ENCODE peak calls at places on chromosome 12, in seven cellular contexts. J is CD8-positive, alpha-beta memory T cell; H is right cardiac atrium; I is lower lobe of right lung; A is heart left ventricle; Q is fibroblast of lung; F is A549. V is an unnamed sample. For H3K4me1, the result is how much of the 10 kb centered on the place peaks cover.

GRCh38 chr12:68958337-68958736 is 25.4 kb upstream of the CPM start:
- DNase-seq in J (no peak), H (no peak), I (no peak), A (no peak), Q (no peak), F (no peak), V (no peak)

GRCh38 chr12:122951406-122951805 is 14.9 kb downstream of the ABCB9 start:
- DNase-seq in J (no peak), H (no peak), I (no peak), A (no peak), Q (peak), F (no peak), V (no peak)

GRCh38 chr12:123223241-123223668 is 9.7 kb downstream of the MPHOSPH9 start:
- DNase-seq in J (peak), H (no peak), I (no peak), A (no peak), Q (no peak), F (no peak), V (no peak)

GRCh38 chr12:19273482-19274330 is 144.2 kb downstream of the PLEKHA5 start:
- DNase-seq in J (peak), H (peak), I (no peak), A (peak), Q (peak), F (peak), V (peak)

GRCh38 chr12:54959291-54960018 is 25.1 kb downstream of the TESPA1 start:
- DNase-seq in J (no peak), H (no peak), I (no peak), A (no peak), Q (no peak), F (no peak), V (no peak)

GRCh38 chr12:51128905-51129304 is 44.0 kb downstream of the TFCP2 start:
- DNase-seq in J (no peak), H (no peak), I (no peak), A (no peak), Q (peak), F (no peak), V (no peak)

GRCh38 chr12:67885370-67886169 is 103.7 kb upstream of the IFNG-AS1 start:
- DNase-seq in J (no peak), H (peak), I (no peak), A (peak), Q (no peak), F (no peak), V (no peak)

GRCh38 chr12:18430425-18431048 is 169.2 kb downstream of the PIK3C2G start:
- DNase-seq in J (no peak), H (peak), I (no peak), A (peak), Q (peak), F (peak), V (peak)

GRCh38 chr12:76346798-76347420 is 1.3 kb downstream of the BBS10 start:
- DNase-seq in J (no peak), H (no peak), I (no peak), A (peak), Q (peak), F (no peak), V (peak)

GRCh38 chr12:132414634-132415340 is 75.2 kb upstream of the FBRSL1 start:
- DNase-seq in J (peak), H (peak), I (peak), A (peak), Q (peak), F (peak), V (peak)

GRCh38 chr12:62763827-62764226 is 171.1 kb downstream of the PPM1H start:
- DNase-seq in J (no peak), H (no peak), I (no peak), A (no peak), Q (no peak), F (no peak), V (no peak)

GRCh38 chr12:75981247-75981646 is 50.3 kb downstream of the PHLDA1 start:
- DNase-seq in J (no peak), H (no peak), I (no peak), A (no peak), Q (no peak), F (no peak), V (no peak)

GRCh38 chr12:64665506-64665905 is 55.2 kb downstream of the RASSF3 start:
- DNase-seq in J (peak), H (no peak), I (no peak), A (no peak), Q (no peak), F (no peak), V (no peak)

GRCh38 chr12:16884819-16885218 is 278.9 kb upstream of the LMO3 start:
- DNase-seq in J (no peak), H (no peak), I (no peak), A (no peak), Q (no peak), F (no peak), V (no peak)

GRCh38 chr12:66636771-66637170 is 42.1 kb downstream of the GRIP1 start:
- DNase-seq in J (no peak), H (peak), I (no peak), A (peak), Q (no peak), F (no peak), V (peak)

GRCh38 chr12:30816742-30817465 is 62.2 kb upstream of the CAPRIN2 start:
- DNase-seq in J (no peak), H (no peak), I (no peak), A (no peak), Q (no peak), F (no peak), V (no peak)

GRCh38 chr12:2057041-2057792 is 4.4 kb downstream of the CACNA1C start:
- DNase-seq in J (peak), H (peak), I (peak), A (peak), Q (peak), F (no peak), V (peak)

GRCh38 chr12:63325757-63326156 is 174.8 kb upstream of the AVPR1A start:
- DNase-seq in J (no peak), H (no peak), I (no peak), A (no peak), Q (no peak), F (no peak), V (no peak)

GRCh38 chr12:66065623-66066022 is 64.9 kb downstream of the LLPH start:
- DNase-seq in J (no peak), H (no peak), I (no peak), A (no peak), Q (no peak), F (no peak), V (no peak)

GRCh38 chr12:66438601-66439000 is 136.3 kb downstream of the HELB start:
- DNase-seq in J (no peak), H (no peak), I (no peak), A (no peak), Q (peak), F (no peak), V (no peak)

GRCh38 chr12:120121343-120121742 is 4.8 kb upstream of the RAB35 start:
- DNase-seq in J (no peak), H (no peak), I (no peak), A (no peak), Q (no peak), F (no peak), V (no peak)

GRCh38 chr12:10128687-10129086 is 1.3 kb downstream of the CLEC7A start:
- DNase-seq in J (no peak), H (no peak), I (no peak), A (no peak), Q (no peak), F (no peak), V (no peak)

GRCh38 chr12:131098178-131098981 is 144.7 kb downstream of the ADGRD1 start:
- DNase-seq in J (peak), H (peak), I (peak), A (peak), Q (no peak), F (no peak), V (no peak)

GRCh38 chr12:116248433-116248832 is 29.1 kb downstream of the MED13L start:
- DNase-seq in J (no peak), H (no peak), I (no peak), A (no peak), Q (no peak), F (no peak), V (no peak)

GRCh38 chr12:12807970-12808702 is 5.0 kb upstream of the DDX47 start:
- DNase-seq in J (peak), H (peak), I (no peak), A (peak), Q (peak), F (no peak), V (peak)

GRCh38 chr12:51218607-51219161 is 822 bp upstream of the POU6F1 start:
- DNase-seq in J (no peak), H (no peak), I (peak), A (no peak), Q (no peak), F (no peak), V (peak)

GRCh38 chr12:114895822-114896221 is 211.8 kb upstream of the TBX3 start:
- DNase-seq in J (no peak), H (no peak), I (no peak), A (no peak), Q (no peak), F (no peak), V (no peak)

GRCh38 chr12:14418526-14418925 is 53.0 kb downstream of the ATF7IP start:
- DNase-seq in J (no peak), H (no peak), I (no peak), A (no peak), Q (peak), F (no peak), V (no peak)

GRCh38 chr12:51980809-51981127 is 26.0 kb upstream of the TAMALIN start:
- DNase-seq in J (no peak), H (no peak), I (no peak), A (no peak), Q (no peak), F (no peak), V (peak)

DNA sequence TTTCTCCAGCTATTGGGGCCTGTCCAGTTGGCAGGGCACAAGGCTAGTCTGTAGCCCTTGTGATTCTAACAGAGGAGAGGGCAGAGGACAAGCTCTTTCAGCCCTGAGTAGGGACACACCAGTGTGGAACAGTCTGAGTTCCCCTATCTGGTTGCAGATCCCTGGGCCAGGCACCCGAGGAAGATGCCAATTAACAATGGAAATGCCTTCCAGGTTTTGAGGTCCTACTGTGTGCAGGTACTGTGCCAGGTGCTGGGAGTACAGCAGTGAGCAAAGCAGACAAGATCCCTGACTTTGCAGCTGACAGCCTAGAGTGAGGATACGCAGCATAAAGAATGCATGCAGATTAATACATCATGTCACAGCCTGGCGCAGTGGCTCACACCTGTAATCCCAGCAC is 17.1 kb downstream of the DTX1 start:
- DNase-seq in J (no peak), H (no peak), I (no peak), A (no peak), Q (no peak), F (no peak), V (no peak)
- H3K4me1 ChIP-seq in J (under half), H (under half), I (under half), A (under half), Q (under half), F (under half), V (under half)

DNA sequence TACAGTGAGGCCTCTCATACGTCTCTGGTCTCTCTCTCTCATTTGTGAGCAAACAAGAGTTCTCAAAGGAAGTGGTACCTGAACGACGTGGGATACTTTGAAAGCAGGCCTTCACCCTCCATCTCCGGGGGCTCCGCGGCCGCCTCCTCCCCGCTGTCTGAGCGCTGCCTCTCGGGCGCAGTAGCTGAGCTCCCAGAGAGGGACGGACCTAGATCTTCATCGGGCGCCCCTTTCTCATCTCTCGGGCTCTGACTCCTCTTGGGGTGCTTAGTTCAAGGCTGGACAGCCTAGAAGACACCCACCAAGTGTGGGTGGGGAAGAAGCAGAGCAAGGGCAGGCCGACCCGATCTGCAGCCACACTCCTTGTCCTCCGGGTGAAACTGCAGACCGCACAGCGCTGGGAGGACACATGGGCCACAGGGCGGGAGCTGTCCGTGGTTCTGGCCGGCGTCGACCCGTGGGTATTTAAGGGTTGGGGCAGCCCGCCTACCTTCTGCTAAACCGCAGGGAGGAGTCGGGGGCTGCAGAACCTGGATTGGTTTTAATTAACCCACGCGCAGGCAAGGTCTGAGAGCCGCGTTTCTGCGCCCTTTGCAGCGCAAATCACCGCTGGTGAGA is 92.7 kb downstream of the PAH start:
- DNase-seq in J (no peak), H (peak), I (peak), A (peak), Q (no peak), F (peak), V (peak)
- H3K4me1 ChIP-seq in J (under half), H (under half), I (under half), A (under half), Q (under half), F (under half), V (under half)

DNA sequence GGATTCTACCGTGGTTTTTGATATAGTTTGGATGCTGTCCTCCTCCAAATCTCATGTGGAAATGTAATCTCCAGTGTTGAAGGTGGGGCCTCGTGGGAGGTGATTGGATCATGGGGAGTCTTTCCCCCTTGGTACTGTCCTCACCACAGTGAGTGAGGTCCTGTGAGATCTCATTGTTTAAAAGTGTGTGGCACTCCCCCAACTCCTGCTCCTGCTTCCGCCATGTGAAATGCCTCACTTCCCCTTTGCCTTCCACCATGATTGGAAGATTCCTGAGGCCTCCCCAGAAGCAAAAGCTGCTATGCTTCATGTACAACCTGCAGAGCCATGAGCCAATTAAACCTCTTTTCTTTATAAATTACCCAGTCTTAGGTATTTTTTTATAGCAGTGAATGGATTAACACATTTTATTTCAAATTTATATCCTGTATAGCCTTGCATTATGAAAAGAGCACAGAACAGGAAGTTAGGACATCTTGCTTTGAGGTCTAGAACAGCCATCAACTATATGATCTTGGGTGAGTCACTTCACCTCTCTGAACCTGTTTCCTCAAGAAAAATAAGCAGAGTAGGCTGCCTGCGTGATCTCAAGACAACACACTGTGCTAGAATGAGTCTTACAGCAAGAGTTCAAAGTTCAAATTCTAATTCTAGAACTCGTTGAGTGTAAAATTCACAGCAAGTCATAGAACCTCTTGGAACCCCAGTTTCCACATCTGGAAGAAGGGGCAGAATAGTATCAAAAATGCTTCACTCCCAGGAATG is 160.9 kb upstream of the EEA1 start:
- DNase-seq in J (no peak), H (no peak), I (no peak), A (no peak), Q (peak), F (peak), V (no peak)
- H3K4me1 ChIP-seq in J (under half), H (under half), I (under half), A (under half), Q (under half), F (under half), V (under half)

DNA sequence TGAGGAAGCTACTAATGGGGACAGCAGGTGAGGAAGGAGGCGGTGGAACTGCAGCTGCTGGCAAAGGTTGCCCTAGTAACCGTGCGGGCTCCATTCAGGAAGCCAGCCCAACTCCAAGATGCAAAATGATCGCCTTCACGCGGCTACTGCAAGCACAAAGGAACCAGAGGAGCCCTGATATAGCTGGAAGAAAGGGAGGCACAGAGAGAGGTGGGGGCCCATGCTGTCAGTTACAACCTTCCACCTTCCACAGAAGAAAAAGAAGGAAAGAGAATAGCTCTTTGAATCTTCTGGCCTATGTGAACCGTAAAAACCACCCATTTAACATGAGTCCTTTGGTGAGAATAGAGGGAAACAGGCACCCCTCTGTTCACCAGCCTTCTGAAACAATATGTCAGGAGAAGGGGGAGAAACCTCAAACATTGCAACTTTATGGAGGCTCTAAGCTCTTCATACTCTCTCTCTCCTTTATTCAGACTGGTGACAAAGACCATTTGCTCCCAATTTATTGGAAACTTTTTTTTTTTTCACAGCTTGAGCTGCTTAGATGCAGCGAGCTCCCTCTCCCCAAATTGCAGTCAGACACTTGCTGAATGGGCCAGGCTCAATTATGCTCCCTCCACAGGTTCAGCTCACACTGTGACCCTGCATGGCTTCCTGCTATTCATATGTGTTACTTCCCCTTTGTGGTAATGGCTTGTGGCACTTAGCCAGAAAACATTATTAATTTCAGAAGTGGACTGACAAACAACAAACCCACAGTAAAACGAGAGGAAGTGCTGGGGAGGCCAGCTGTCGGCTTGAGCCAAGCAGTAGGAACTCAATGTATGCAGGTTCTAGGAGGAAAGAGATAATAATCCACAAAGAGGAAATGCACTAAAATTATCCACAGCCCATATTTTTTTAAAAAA is 6.2 kb downstream of the DUSP6 start:
- DNase-seq in J (peak), H (peak), I (peak), A (peak), Q (peak), F (no peak), V (peak)
- H3K4me1 ChIP-seq in J (under half), H (under half), I (half or more), A (under half), Q (under half), F (under half), V (under half)

DNA sequence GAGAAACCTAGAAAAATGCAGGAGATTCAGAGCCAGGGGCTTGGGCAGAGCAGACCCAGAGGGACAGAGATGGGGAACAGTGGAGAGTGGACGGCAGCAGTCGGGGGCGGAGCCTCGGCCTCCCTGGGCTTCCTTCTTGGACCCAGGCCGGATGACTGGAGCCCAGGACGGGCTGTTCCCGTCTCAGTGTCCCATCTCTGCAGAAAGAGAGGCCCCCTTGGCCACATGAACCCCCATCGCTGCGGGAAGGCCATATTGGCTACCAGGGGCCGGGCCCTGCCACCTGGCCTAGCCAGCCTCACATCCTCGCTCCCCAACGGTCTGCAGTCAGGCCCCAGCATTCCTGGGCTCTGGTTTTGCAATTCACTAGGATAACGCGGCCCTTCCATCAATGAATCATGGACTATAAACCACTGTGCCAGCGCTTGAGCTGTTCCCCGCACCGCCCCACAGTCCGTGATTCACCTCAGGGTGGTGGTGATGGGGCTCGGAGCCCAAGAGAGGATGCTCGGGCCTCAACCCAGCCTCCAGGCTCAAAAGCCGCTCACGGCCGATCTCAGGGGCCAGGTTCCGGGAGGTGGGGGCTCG is 116.5 kb downstream of the RFLNA start:
- DNase-seq in J (no peak), H (peak), I (no peak), A (no peak), Q (peak), F (no peak), V (peak)
- H3K4me1 ChIP-seq in J (under half), H (under half), I (under half), A (under half), Q (under half), F (under half), V (under half)

DNA sequence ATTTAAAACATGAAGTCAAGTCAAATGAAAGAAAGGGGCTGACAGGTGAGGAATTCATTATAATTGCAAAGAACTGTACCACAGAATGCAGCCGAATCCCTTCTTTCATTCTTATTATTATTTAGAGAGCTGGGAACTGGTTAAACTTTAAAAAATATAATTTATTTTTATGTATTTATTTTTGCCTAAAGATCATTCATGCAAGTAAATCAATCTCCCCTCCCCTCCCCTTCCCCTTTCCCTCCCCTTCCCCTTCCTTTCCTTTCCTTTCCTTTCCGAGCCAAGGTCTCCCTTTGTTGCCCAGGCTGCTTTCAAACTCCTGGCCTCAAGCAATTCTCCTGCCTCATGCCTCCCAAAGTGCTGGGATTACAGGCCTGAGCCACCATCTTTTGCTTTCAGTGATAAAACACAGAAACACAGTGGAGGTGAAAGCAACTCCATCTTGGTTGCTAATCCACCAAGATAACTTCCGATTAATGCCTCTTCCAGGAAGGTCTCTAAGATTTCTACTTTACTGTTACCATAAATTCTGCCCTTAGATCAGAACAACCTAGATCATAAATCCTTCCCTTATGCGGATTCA is 6.0 kb upstream of the UBC start:
- DNase-seq in J (no peak), H (no peak), I (no peak), A (no peak), Q (no peak), F (no peak), V (no peak)
- H3K4me1 ChIP-seq in J (half or more), H (under half), I (half or more), A (under half), Q (under half), F (half or more), V (under half)